ENCODE peak calls at places on chromosome 14, in five cellular contexts. U is hypothalamus, X is BJ, N is NCI-H82, H is tibial artery. V is an unnamed sample.

GRCh38 chr14:54727929-54728328 is 161.0 kb downstream of the SAMD4A start:
- DNase-seq in U (no peak), X (no peak), N (no peak), H (peak), V (no peak)

GRCh38 chr14:102799684-102800562 is 22.7 kb downstream of the TRAF3 start:
- DNase-seq in U (no peak), X (peak), N (no peak), H (peak), V (no peak)

GRCh38 chr14:50366115-50366514 is 30.6 kb downstream of the CDKL1 start:
- DNase-seq in U (no peak), X (no peak), N (no peak), H (no peak), V (no peak)

GRCh38 chr14:65107200-65107599 is 4.9 kb upstream of the MAX start:
- DNase-seq in U (no peak), X (no peak), N (no peak), H (no peak), V (no peak)

GRCh38 chr14:39491134-39491541 is 58.9 kb upstream of the FBXO33 start:
- DNase-seq in U (no peak), X (no peak), N (peak), H (no peak), V (no peak)

GRCh38 chr14:74532246-74532645 is 38.7 kb downstream of the ISCA2 start:
- DNase-seq in U (no peak), X (no peak), N (no peak), H (no peak), V (no peak)

GRCh38 chr14:54465654-54466053 is 23.1 kb downstream of the GMFB start:
- DNase-seq in U (no peak), X (no peak), N (peak), H (no peak), V (no peak)

GRCh38 chr14:75022655-75023054 is 19.9 kb downstream of the EIF2B2 start:
- DNase-seq in U (no peak), X (no peak), N (peak), H (no peak), V (no peak)

GRCh38 chr14:24132061-24132685 is 1.7 kb downstream of the FITM1 start:
- DNase-seq in U (no peak), X (no peak), N (no peak), H (no peak), V (no peak)

GRCh38 chr14:78162202-78162601 is 8.0 kb upstream of the NRXN3 start:
- DNase-seq in U (no peak), X (no peak), N (no peak), H (no peak), V (no peak)